ENCODE peak calls at places on chromosome 12, in seven cellular contexts. One of them, this sample, is unnamed.

GRCh38 chr12:111715242-111715641 is 29.4 kb downstream of the ACAD10 start:
- DNase-seq in spleen: no peak
- DNase-seq in GM23338: no peak
- DNase-seq in stomach: peak
- DNase-seq in prostate gland: peak
- DNase-seq in sigmoid colon: no peak
- DNase-seq in HCT116: no peak
- DNase-seq in this sample: no peak

GRCh38 chr12:116434155-116435065 is 124.8 kb upstream of the MAP1LC3B2 start:
- DNase-seq in spleen: no peak
- DNase-seq in GM23338: peak
- DNase-seq in stomach: peak
- DNase-seq in prostate gland: peak
- DNase-seq in sigmoid colon: peak
- DNase-seq in HCT116: peak
- DNase-seq in this sample: peak

GRCh38 chr12:45050751-45051489 is at the start of gene DBX2:
- DNase-seq in spleen: no peak
- DNase-seq in GM23338: peak
- DNase-seq in stomach: no peak
- DNase-seq in prostate gland: no peak
- DNase-seq in sigmoid colon: no peak
- DNase-seq in HCT116: no peak
- DNase-seq in this sample: no peak

GRCh38 chr12:77531912-77532311 is 298.8 kb upstream of the NAV3 start:
- DNase-seq in spleen: no peak
- DNase-seq in GM23338: no peak
- DNase-seq in stomach: no peak
- DNase-seq in prostate gland: no peak
- DNase-seq in sigmoid colon: no peak
- DNase-seq in HCT116: no peak
- DNase-seq in this sample: no peak

GRCh38 chr12:112837629-112838191 is 46.2 kb downstream of the RPH3A start:
- DNase-seq in spleen: no peak
- DNase-seq in GM23338: no peak
- DNase-seq in stomach: no peak
- DNase-seq in prostate gland: no peak
- DNase-seq in sigmoid colon: no peak
- DNase-seq in HCT116: no peak
- DNase-seq in this sample: no peak

GRCh38 chr12:64998327-64999156 is 122.6 kb downstream of the WIF1 start:
- DNase-seq in spleen: no peak
- DNase-seq in GM23338: no peak
- DNase-seq in stomach: no peak
- DNase-seq in prostate gland: no peak
- DNase-seq in sigmoid colon: no peak
- DNase-seq in HCT116: no peak
- DNase-seq in this sample: no peak

GRCh38 chr12:25421651-25422150 is 131.4 kb downstream of the LMNTD1 start:
- DNase-seq in spleen: no peak
- DNase-seq in GM23338: no peak
- DNase-seq in stomach: no peak
- DNase-seq in prostate gland: no peak
- DNase-seq in sigmoid colon: no peak
- DNase-seq in HCT116: no peak
- DNase-seq in this sample: no peak

GRCh38 chr12:125890983-125891382 is 825.7 kb downstream of the AACS start:
- DNase-seq in spleen: no peak
- DNase-seq in GM23338: no peak
- DNase-seq in stomach: no peak
- DNase-seq in prostate gland: no peak
- DNase-seq in sigmoid colon: no peak
- DNase-seq in HCT116: no peak
- DNase-seq in this sample: peak

GRCh38 chr12:92492291-92492690 is 210.5 kb upstream of the PLEKHG7 start:
- DNase-seq in spleen: no peak
- DNase-seq in GM23338: no peak
- DNase-seq in stomach: no peak
- DNase-seq in prostate gland: no peak
- DNase-seq in sigmoid colon: no peak
- DNase-seq in HCT116: no peak
- DNase-seq in this sample: no peak

GRCh38 chr12:6559500-6559899 is 3.7 kb upstream of the IFFO1 start:
- DNase-seq in spleen: no peak
- DNase-seq in GM23338: no peak
- DNase-seq in stomach: no peak
- DNase-seq in prostate gland: no peak
- DNase-seq in sigmoid colon: no peak
- DNase-seq in HCT116: no peak
- DNase-seq in this sample: no peak

GRCh38 chr12:53174881-53175491 is 5.5 kb upstream of the ZNF740 start:
- DNase-seq in spleen: no peak
- DNase-seq in GM23338: peak
- DNase-seq in stomach: no peak
- DNase-seq in prostate gland: peak
- DNase-seq in sigmoid colon: no peak
- DNase-seq in HCT116: no peak
- DNase-seq in this sample: no peak

DNA sequence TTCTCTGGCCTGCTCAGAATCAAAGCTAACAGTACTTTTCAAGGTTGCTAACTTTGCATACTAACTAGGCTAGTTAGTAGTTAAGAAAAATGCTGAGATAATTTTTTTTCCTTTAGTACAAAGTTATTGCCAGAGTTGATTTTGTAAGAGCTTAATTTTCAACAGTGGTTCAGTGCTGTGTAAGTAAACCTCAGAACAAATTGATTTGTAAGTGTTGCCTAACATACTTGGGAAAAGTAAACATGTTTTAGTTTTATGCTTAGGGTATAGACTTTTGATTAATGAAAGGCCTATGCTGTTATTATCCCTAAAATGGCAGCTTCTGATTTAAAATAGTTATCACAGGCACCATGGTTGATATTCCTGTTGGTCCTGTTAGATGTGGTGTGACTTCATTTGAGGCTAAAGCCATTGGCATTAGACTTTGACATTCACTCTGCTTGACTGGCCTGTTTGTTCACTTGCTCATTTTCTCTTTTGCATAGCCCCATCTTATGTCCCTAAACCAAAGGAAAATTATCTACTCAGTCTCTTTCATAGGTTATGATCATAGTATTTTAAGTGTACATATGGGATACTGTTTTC is 5.2 kb downstream of the CMAS start:
- DNase-seq in spleen: no peak
- DNase-seq in GM23338: no peak
- DNase-seq in stomach: no peak
- DNase-seq in prostate gland: peak
- DNase-seq in sigmoid colon: no peak
- DNase-seq in HCT116: no peak
- DNase-seq in this sample: no peak
- TF ChIP-seq POLR2AphosphoS5 in spleen: no peak
- TF ChIP-seq POLR2AphosphoS5 in GM23338: no peak
- TF ChIP-seq POLR2AphosphoS5 in stomach: no peak
- TF ChIP-seq POLR2AphosphoS5 in prostate gland: peak
- TF ChIP-seq POLR2AphosphoS5 in sigmoid colon: no peak
- TF ChIP-seq POLR2AphosphoS5 in HCT116: no peak
- TF ChIP-seq POLR2AphosphoS5 in this sample: no peak

GRCh38 chr12:110010853-110011835 is 11.9 kb downstream of the ANKRD13A start:
- DNase-seq in spleen: no peak
- DNase-seq in GM23338: no peak
- DNase-seq in stomach: no peak
- DNase-seq in prostate gland: no peak
- DNase-seq in sigmoid colon: no peak
- DNase-seq in HCT116: no peak
- DNase-seq in this sample: no peak
- TF ChIP-seq POLR2AphosphoS5 in spleen: no peak
- TF ChIP-seq POLR2AphosphoS5 in GM23338: no peak
- TF ChIP-seq POLR2AphosphoS5 in stomach: no peak
- TF ChIP-seq POLR2AphosphoS5 in prostate gland: no peak
- TF ChIP-seq POLR2AphosphoS5 in sigmoid colon: no peak
- TF ChIP-seq POLR2AphosphoS5 in HCT116: no peak
- TF ChIP-seq POLR2AphosphoS5 in this sample: no peak

DNA sequence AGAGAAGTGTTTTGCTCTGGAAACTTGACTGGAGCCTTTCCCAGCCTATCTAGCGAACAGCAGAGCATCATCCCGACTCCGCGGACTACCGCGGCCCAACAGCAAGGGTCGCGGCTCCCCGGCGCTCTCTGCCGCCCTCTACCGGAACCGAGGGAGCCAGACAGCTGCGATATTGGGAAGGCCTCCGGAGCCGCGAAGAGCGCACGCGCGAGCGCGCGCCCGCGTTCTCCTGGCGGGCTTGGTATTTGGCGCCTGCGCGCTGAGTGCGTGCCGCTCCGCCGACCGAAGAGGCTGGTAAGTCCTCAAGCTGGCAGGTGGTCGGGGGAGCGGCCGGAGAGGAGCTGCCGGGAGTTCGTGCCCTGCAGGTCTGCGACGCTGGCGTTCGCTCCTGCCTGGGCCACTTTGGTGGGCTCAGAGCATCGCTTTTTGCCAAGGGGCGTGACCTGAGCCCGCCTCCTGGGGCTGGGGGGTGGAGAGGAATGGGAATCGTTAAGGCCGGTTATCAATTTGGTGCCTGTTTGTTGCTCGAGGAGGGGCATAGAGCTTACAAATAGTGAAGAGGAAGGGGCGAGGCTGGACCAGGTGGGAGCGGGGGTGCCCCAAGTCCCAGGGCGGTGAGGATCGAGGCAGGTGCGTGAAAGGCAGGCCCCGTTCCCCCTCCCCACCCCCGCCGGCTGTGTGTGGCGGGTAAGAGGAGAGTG is at the start of gene TMEM106C:
- DNase-seq in spleen: peak
- DNase-seq in GM23338: peak
- DNase-seq in stomach: peak
- DNase-seq in prostate gland: peak
- DNase-seq in sigmoid colon: peak
- DNase-seq in HCT116: peak
- DNase-seq in this sample: peak
- TF ChIP-seq POLR2AphosphoS5 in spleen: peak
- TF ChIP-seq POLR2AphosphoS5 in GM23338: peak
- TF ChIP-seq POLR2AphosphoS5 in stomach: peak
- TF ChIP-seq POLR2AphosphoS5 in prostate gland: peak
- TF ChIP-seq POLR2AphosphoS5 in sigmoid colon: peak
- TF ChIP-seq POLR2AphosphoS5 in HCT116: peak
- TF ChIP-seq POLR2AphosphoS5 in this sample: no peak

GRCh38 chr12:110269622-110270124 is 11.4 kb upstream of the ATP2A2 start:
- DNase-seq in spleen: no peak
- DNase-seq in GM23338: peak
- DNase-seq in stomach: no peak
- DNase-seq in prostate gland: no peak
- DNase-seq in sigmoid colon: peak
- DNase-seq in HCT116: no peak
- DNase-seq in this sample: no peak
- TF ChIP-seq POLR2AphosphoS5 in spleen: no peak
- TF ChIP-seq POLR2AphosphoS5 in GM23338: no peak
- TF ChIP-seq POLR2AphosphoS5 in stomach: no peak
- TF ChIP-seq POLR2AphosphoS5 in prostate gland: peak
- TF ChIP-seq POLR2AphosphoS5 in sigmoid colon: no peak
- TF ChIP-seq POLR2AphosphoS5 in HCT116: peak
- TF ChIP-seq POLR2AphosphoS5 in this sample: no peak

GRCh38 chr12:94571556-94571955 is 78.8 kb downstream of the TMCC3 start:
- DNase-seq in spleen: no peak
- DNase-seq in GM23338: no peak
- DNase-seq in stomach: peak
- DNase-seq in prostate gland: no peak
- DNase-seq in sigmoid colon: no peak
- DNase-seq in HCT116: peak
- DNase-seq in this sample: no peak
- TF ChIP-seq POLR2AphosphoS5 in spleen: no peak
- TF ChIP-seq POLR2AphosphoS5 in GM23338: no peak
- TF ChIP-seq POLR2AphosphoS5 in stomach: no peak
- TF ChIP-seq POLR2AphosphoS5 in prostate gland: no peak
- TF ChIP-seq POLR2AphosphoS5 in sigmoid colon: no peak
- TF ChIP-seq POLR2AphosphoS5 in HCT116: no peak
- TF ChIP-seq POLR2AphosphoS5 in this sample: no peak

This sample was measured in upper lobe of left lung.